ENCODE peak calls at places on chromosomes 12 and 14, in six cellular contexts. One of them, this sample, is unnamed.

GRCh38 chr14:55929136-55929535 is 189.1 kb upstream of the PELI2 start:
- DNase-seq in CD8-positive, alpha-beta T cell: no peak
- DNase-seq in transverse colon: no peak
- DNase-seq in left ventricle myocardium inferior: no peak
- DNase-seq in mammary epithelial cell: no peak
- DNase-seq in IMR-90: no peak
- DNase-seq in this sample: no peak

GRCh38 chr12:54356228-54356627 is 8.1 kb downstream of the GPR84 start:
- DNase-seq in CD8-positive, alpha-beta T cell: no peak
- DNase-seq in transverse colon: no peak
- DNase-seq in left ventricle myocardium inferior: no peak
- DNase-seq in mammary epithelial cell: no peak
- DNase-seq in IMR-90: no peak
- DNase-seq in this sample: no peak

GRCh38 chr12:68011882-68012207 is 22.6 kb downstream of the IFNG-AS1 start:
- DNase-seq in CD8-positive, alpha-beta T cell: no peak
- DNase-seq in transverse colon: no peak
- DNase-seq in left ventricle myocardium inferior: no peak
- DNase-seq in mammary epithelial cell: no peak
- DNase-seq in IMR-90: peak; percentile 12
- DNase-seq in this sample: no peak

GRCh38 chr12:98397323-98398105 is 117.9 kb upstream of the TMPO start:
- DNase-seq in CD8-positive, alpha-beta T cell: peak; percentile 88
- DNase-seq in transverse colon: peak; percentile 88
- DNase-seq in left ventricle myocardium inferior: peak; percentile 74
- DNase-seq in mammary epithelial cell: peak; percentile 64
- DNase-seq in IMR-90: peak; percentile 71
- DNase-seq in this sample: peak; percentile 80

GRCh38 chr14:72643317-72643801 is 250.5 kb downstream of the DPF3 start:
- DNase-seq in CD8-positive, alpha-beta T cell: no peak
- DNase-seq in transverse colon: no peak
- DNase-seq in left ventricle myocardium inferior: peak; percentile 29
- DNase-seq in mammary epithelial cell: peak; percentile 96
- DNase-seq in IMR-90: peak; percentile 99
- DNase-seq in this sample: no peak

GRCh38 chr12:15682826-15683225 is 106.4 kb downstream of the EPS8 start:
- DNase-seq in CD8-positive, alpha-beta T cell: no peak
- DNase-seq in transverse colon: no peak
- DNase-seq in left ventricle myocardium inferior: no peak
- DNase-seq in mammary epithelial cell: peak; percentile 42
- DNase-seq in IMR-90: no peak
- DNase-seq in this sample: no peak

GRCh38 chr14:52895000-52895399 is 55.9 kb downstream of the FERMT2 start:
- DNase-seq in CD8-positive, alpha-beta T cell: no peak
- DNase-seq in transverse colon: no peak
- DNase-seq in left ventricle myocardium inferior: no peak
- DNase-seq in mammary epithelial cell: no peak
- DNase-seq in IMR-90: peak; percentile 66
- DNase-seq in this sample: no peak

GRCh38 chr12:46569826-46570390 is 197.3 kb upstream of the SLC38A2 start:
- DNase-seq in CD8-positive, alpha-beta T cell: no peak
- DNase-seq in transverse colon: no peak
- DNase-seq in left ventricle myocardium inferior: no peak
- DNase-seq in mammary epithelial cell: no peak
- DNase-seq in IMR-90: no peak
- DNase-seq in this sample: no peak

GRCh38 chr12:51334774-51335173 is 10.8 kb upstream of the BIN2 start:
- DNase-seq in CD8-positive, alpha-beta T cell: no peak
- DNase-seq in transverse colon: peak; percentile 34
- DNase-seq in left ventricle myocardium inferior: no peak
- DNase-seq in mammary epithelial cell: no peak
- DNase-seq in IMR-90: peak; percentile 29
- DNase-seq in this sample: no peak

GRCh38 chr12:110109837-110110535 is 14.2 kb upstream of the IFT81 start:
- DNase-seq in CD8-positive, alpha-beta T cell: no peak
- DNase-seq in transverse colon: no peak
- DNase-seq in left ventricle myocardium inferior: no peak
- DNase-seq in mammary epithelial cell: no peak
- DNase-seq in IMR-90: no peak
- DNase-seq in this sample: no peak

GRCh38 chr12:31325877-31326631 is at the start of gene SINHCAF:
- DNase-seq in CD8-positive, alpha-beta T cell: peak; percentile 99
- DNase-seq in transverse colon: peak; percentile 100
- DNase-seq in left ventricle myocardium inferior: peak; percentile 100
- DNase-seq in mammary epithelial cell: peak; percentile 98
- DNase-seq in IMR-90: peak; percentile 96
- DNase-seq in this sample: peak; percentile 99

GRCh38 chr12:100128509-100128908 is 14.2 kb downstream of the BLTP3B start:
- DNase-seq in CD8-positive, alpha-beta T cell: no peak
- DNase-seq in transverse colon: peak; percentile 29
- DNase-seq in left ventricle myocardium inferior: peak; percentile 33
- DNase-seq in mammary epithelial cell: peak; percentile 65
- DNase-seq in IMR-90: peak; percentile 41
- DNase-seq in this sample: peak; percentile 28

GRCh38 chr12:114305446-114305845 is 100.5 kb downstream of the TBX5 start:
- DNase-seq in CD8-positive, alpha-beta T cell: no peak
- DNase-seq in transverse colon: no peak
- DNase-seq in left ventricle myocardium inferior: no peak
- DNase-seq in mammary epithelial cell: no peak
- DNase-seq in IMR-90: no peak
- DNase-seq in this sample: no peak

DNA sequence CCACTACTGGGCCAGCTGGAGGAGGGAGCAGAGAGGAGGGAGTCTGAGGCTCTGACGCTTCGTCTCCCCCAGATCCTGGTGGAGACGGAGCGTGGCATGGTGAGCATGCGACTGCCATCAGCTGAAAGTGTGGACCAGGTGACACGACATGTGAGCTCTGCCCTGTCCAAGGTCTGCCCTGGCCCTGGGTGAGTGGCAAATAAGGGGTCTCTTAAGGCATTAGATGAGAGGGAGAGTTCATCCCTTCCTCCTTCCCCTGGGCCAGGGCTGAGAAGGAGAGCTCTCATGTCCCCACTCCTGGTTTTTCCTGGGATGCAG is 2.5 kb downstream of the CARMIL3 start:
- DNase-seq in CD8-positive, alpha-beta T cell: no peak
- DNase-seq in transverse colon: no peak
- DNase-seq in left ventricle myocardium inferior: no peak
- DNase-seq in mammary epithelial cell: no peak
- DNase-seq in IMR-90: no peak
- DNase-seq in this sample: no peak
- H3K4me1 ChIP-seq in CD8-positive, alpha-beta T cell: peaks cover 18% of the 10 kb centered on the region
- H3K4me1 ChIP-seq in transverse colon: peaks cover 16% of the 10 kb centered on the region
- H3K4me1 ChIP-seq in left ventricle myocardium inferior: peaks cover 18% of the 10 kb centered on the region
- H3K4me1 ChIP-seq in mammary epithelial cell: peaks cover 13% of the 10 kb centered on the region
- H3K4me1 ChIP-seq in IMR-90: peaks cover 5% of the 10 kb centered on the region
- H3K4me1 ChIP-seq in this sample: peaks cover 15% of the 10 kb centered on the region

GRCh38 chr14:99261916-99262787 is 9.8 kb downstream of the BCL11B start:
- DNase-seq in CD8-positive, alpha-beta T cell: peak; percentile 81
- DNase-seq in transverse colon: peak; percentile 57
- DNase-seq in left ventricle myocardium inferior: no peak
- DNase-seq in mammary epithelial cell: no peak
- DNase-seq in IMR-90: no peak
- DNase-seq in this sample: no peak

GRCh38 chr14:99258884-99259283 is 13.1 kb downstream of the BCL11B start:
- DNase-seq in CD8-positive, alpha-beta T cell: peak; percentile 45
- DNase-seq in transverse colon: no peak
- DNase-seq in left ventricle myocardium inferior: no peak
- DNase-seq in mammary epithelial cell: no peak
- DNase-seq in IMR-90: no peak
- DNase-seq in this sample: no peak

GRCh38 chr14:99260116-99260515 is 11.9 kb downstream of the BCL11B start:
- DNase-seq in CD8-positive, alpha-beta T cell: no peak
- DNase-seq in transverse colon: no peak
- DNase-seq in left ventricle myocardium inferior: no peak
- DNase-seq in mammary epithelial cell: no peak
- DNase-seq in IMR-90: no peak
- DNase-seq in this sample: no peak

GRCh38 chr14:99259327-99259726 is 12.7 kb downstream of the BCL11B start:
- DNase-seq in CD8-positive, alpha-beta T cell: peak; percentile 60
- DNase-seq in transverse colon: no peak
- DNase-seq in left ventricle myocardium inferior: no peak
- DNase-seq in mammary epithelial cell: no peak
- DNase-seq in IMR-90: no peak
- DNase-seq in this sample: no peak

DNA sequence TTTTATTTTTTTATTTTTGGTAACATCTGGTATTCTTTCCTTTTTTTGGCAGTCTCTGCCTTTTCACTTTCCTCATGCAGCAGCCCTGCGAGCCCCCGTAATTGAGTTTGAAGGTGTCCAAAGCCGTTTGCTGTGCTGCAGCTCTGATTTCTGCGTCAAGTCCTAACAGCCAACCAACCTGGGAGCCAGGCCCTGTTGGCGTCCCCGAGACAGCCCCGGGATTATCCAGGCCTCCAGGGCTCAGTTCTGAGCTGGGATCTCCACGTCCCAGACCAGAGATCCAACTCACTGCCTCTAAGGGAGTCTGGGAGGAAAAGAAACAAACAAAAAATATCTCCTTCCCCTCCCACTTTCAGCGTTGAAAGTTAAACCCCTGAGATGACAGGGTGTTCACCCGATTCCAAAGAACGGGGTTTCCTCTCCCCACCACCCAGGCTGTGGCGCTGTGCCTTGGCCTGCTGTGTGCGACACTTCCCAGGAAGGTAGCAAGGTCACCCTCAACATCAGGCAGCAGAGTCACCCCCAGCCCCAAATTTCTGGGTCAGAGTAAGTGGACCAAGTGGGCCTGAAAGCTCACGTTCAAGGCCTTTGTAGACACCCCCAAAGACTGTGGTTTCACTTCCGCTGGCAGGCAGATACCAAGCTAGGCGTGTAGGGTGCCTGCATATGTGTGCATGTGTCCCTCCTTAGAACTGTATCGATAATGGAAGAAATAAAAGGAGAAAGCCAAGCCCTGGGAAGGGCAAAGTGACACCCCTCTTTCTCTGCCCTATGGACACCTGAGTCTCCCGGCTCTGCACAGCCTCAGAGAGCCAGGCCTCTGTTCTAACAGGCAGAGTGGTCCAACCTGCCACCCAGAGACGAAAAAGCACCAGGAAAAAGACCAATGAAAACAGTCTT is 11.1 kb downstream of the BCL11B start:
- DNase-seq in CD8-positive, alpha-beta T cell: peak; percentile 82
- DNase-seq in transverse colon: no peak
- DNase-seq in left ventricle myocardium inferior: no peak
- DNase-seq in mammary epithelial cell: no peak
- DNase-seq in IMR-90: no peak
- DNase-seq in this sample: no peak
- TF ChIP-seq CTCF in CD8-positive, alpha-beta T cell: no peak
- TF ChIP-seq CTCF in transverse colon: no peak
- TF ChIP-seq CTCF in left ventricle myocardium inferior: no peak
- TF ChIP-seq CTCF in mammary epithelial cell: no peak
- TF ChIP-seq CTCF in IMR-90: no peak
- TF ChIP-seq CTCF in this sample: no peak

GRCh38 chr12:120317258-120318105 is 10.1 kb downstream of the PLA2G1B start:
- DNase-seq in CD8-positive, alpha-beta T cell: peak; percentile 100
- DNase-seq in transverse colon: peak; percentile 99
- DNase-seq in left ventricle myocardium inferior: peak; percentile 99
- DNase-seq in mammary epithelial cell: peak; percentile 100
- DNase-seq in IMR-90: peak; percentile 99
- DNase-seq in this sample: peak; percentile 99
- H3K27ac ChIP-seq in CD8-positive, alpha-beta T cell: peak overlapping the region; percentile 75
- H3K27ac ChIP-seq in transverse colon: peak overlapping the region; percentile 88
- H3K27ac ChIP-seq in left ventricle myocardium inferior: peak overlapping the region; percentile 88
- H3K27ac ChIP-seq in mammary epithelial cell: peak overlapping the region; percentile 55
- H3K27ac ChIP-seq in IMR-90: peak overlapping the region; percentile 47
- H3K27ac ChIP-seq in this sample: peak overlapping the region; percentile 84

GRCh38 chr14:65239143-65239672 is 136.9 kb upstream of the MAX start:
- DNase-seq in CD8-positive, alpha-beta T cell: no peak
- DNase-seq in transverse colon: peak; percentile 59
- DNase-seq in left ventricle myocardium inferior: no peak
- DNase-seq in mammary epithelial cell: no peak
- DNase-seq in IMR-90: peak; percentile 77
- DNase-seq in this sample: no peak

GRCh38 chr14:65234752-65235361 is 132.5 kb upstream of the MAX start:
- DNase-seq in CD8-positive, alpha-beta T cell: no peak
- DNase-seq in transverse colon: no peak
- DNase-seq in left ventricle myocardium inferior: no peak
- DNase-seq in mammary epithelial cell: no peak
- DNase-seq in IMR-90: no peak
- DNase-seq in this sample: no peak

GRCh38 chr14:65237956-65238355 is 135.6 kb upstream of the MAX start:
- DNase-seq in CD8-positive, alpha-beta T cell: no peak
- DNase-seq in transverse colon: no peak
- DNase-seq in left ventricle myocardium inferior: no peak
- DNase-seq in mammary epithelial cell: no peak
- DNase-seq in IMR-90: no peak
- DNase-seq in this sample: no peak

GRCh38 chr14:65238456-65238855 is 136.1 kb upstream of the MAX start:
- DNase-seq in CD8-positive, alpha-beta T cell: no peak
- DNase-seq in transverse colon: no peak
- DNase-seq in left ventricle myocardium inferior: no peak
- DNase-seq in mammary epithelial cell: peak; percentile 78
- DNase-seq in IMR-90: peak; percentile 82
- DNase-seq in this sample: no peak

GRCh38 chr14:65237023-65237814 is 134.9 kb upstream of the MAX start:
- DNase-seq in CD8-positive, alpha-beta T cell: no peak
- DNase-seq in transverse colon: no peak
- DNase-seq in left ventricle myocardium inferior: no peak
- DNase-seq in mammary epithelial cell: no peak
- DNase-seq in IMR-90: peak; percentile 49
- DNase-seq in this sample: no peak
- H3K4me1 ChIP-seq in CD8-positive, alpha-beta T cell: no peaks in the 10 kb centered on the region
- H3K4me1 ChIP-seq in transverse colon: peaks cover 13% of the 10 kb centered on the region
- H3K4me1 ChIP-seq in left ventricle myocardium inferior: peaks cover 32% of the 10 kb centered on the region
- H3K4me1 ChIP-seq in mammary epithelial cell: peaks cover 31% of the 10 kb centered on the region
- H3K4me1 ChIP-seq in IMR-90: peaks cover 24% of the 10 kb centered on the region
- H3K4me1 ChIP-seq in this sample: no peaks in the 10 kb centered on the region

GRCh38 chr12:2013527-2014223 is 9.4 kb upstream of the DCP1B start:
- DNase-seq in CD8-positive, alpha-beta T cell: no peak
- DNase-seq in transverse colon: no peak
- DNase-seq in left ventricle myocardium inferior: peak; percentile 45
- DNase-seq in mammary epithelial cell: no peak
- DNase-seq in IMR-90: peak; percentile 20
- DNase-seq in this sample: peak; percentile 71
- TF ChIP-seq CTCF in CD8-positive, alpha-beta T cell: no peak
- TF ChIP-seq CTCF in transverse colon: no peak
- TF ChIP-seq CTCF in left ventricle myocardium inferior: no peak
- TF ChIP-seq CTCF in mammary epithelial cell: no peak
- TF ChIP-seq CTCF in IMR-90: no peak
- TF ChIP-seq CTCF in this sample: peak; percentile 47

DNA sequence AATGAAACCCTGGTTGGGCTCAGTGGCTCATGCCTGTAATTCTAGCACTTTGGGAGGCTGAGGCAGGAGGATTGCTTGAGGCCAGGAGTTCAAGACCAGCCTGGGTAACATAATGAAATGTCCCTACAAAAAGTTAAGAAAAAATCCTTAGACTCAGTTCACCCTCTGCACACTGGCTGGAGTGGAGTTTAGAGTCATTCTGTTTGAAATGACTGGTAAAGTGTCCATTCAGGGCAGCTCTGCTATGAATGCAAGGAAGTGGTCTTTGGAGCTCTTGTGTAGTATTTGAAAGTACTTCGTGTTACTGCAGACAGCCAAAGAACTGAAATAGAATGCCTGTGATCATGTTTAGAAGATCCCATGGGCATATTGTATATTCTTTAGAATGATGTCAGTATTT is 466.5 kb downstream of the PCNX1 start:
- DNase-seq in CD8-positive, alpha-beta T cell: no peak
- DNase-seq in transverse colon: no peak
- DNase-seq in left ventricle myocardium inferior: no peak
- DNase-seq in mammary epithelial cell: no peak
- DNase-seq in IMR-90: no peak
- DNase-seq in this sample: no peak
- H3K27ac ChIP-seq in CD8-positive, alpha-beta T cell: no peak overlapping the region
- H3K27ac ChIP-seq in transverse colon: peak overlapping the region; percentile 7
- H3K27ac ChIP-seq in left ventricle myocardium inferior: no peak overlapping the region
- H3K27ac ChIP-seq in mammary epithelial cell: peak overlapping the region; percentile 19
- H3K27ac ChIP-seq in IMR-90: no peak overlapping the region
- H3K27ac ChIP-seq in this sample: no peak overlapping the region